ENCODE peak calls at places on chromosomes 16 and 17, in eight cellular contexts. W is fibroblast of lung; H is heart left ventricle; O is fibroblast of pulmonary artery; J is brain pericyte; N is AG08396; T is EL; B is stimulated activated CD4-positive, alpha-beta T cell treated with anti-CD3 and anti-CD28 coated beads, Interleukin-2, amount 100 ng/mL, for 48 hours. R is an unnamed sample.

GRCh38 chr17:51848451-51848850 is 310.1 kb downstream of the CA10 start:
- DNase-seq in O (no peak), N (no peak), H (no peak), T (peak; percentile 11), J (no peak), W (no peak), B (no peak), R (peak; percentile 75)

GRCh38 chr17:44956076-44956475 is 8.5 kb upstream of the KIF18B start:
- DNase-seq in O (no peak), H (no peak), B (no peak), N (no peak), W (no peak), T (no peak), J (no peak), R (no peak)

GRCh38 chr17:80984749-80985148 is 6.9 kb upstream of the CHMP6 start:
- DNase-seq in N (peak; percentile 97), W (peak; percentile 98), B (no peak), O (peak; percentile 93), T (peak; percentile 98), J (no peak), H (no peak), R (peak; percentile 55)

GRCh38 chr16:58187092-58187491 is 10.8 kb downstream of the CSNK2A2 start:
- DNase-seq in T (peak; percentile 8), H (no peak), B (no peak), W (no peak), J (no peak), O (peak; percentile 31), N (no peak), R (peak; percentile 79)

GRCh38 chr17:48954300-48954755 is 9.7 kb upstream of the SNF8 start:
- DNase-seq in O (peak; percentile 77), B (no peak), H (no peak), T (peak; percentile 57), N (no peak), J (no peak), W (peak; percentile 46), R (no peak)

GRCh38 chr17:3835410-3836229 is 10.4 kb downstream of the NCBP3 start:
- DNase-seq in T (peak; percentile 54), H (peak; percentile 50), W (no peak), J (no peak), O (no peak), N (no peak), B (no peak), R (peak; percentile 13)

GRCh38 chr16:13245713-13246377 is 344.4 kb downstream of the SHISA9 start:
- DNase-seq in T (no peak), W (no peak), O (no peak), H (no peak), N (no peak), J (no peak), B (no peak), R (no peak)

GRCh38 chr16:22694887-22695382 is 119.0 kb upstream of the HS3ST2 start:
- DNase-seq in W (peak; percentile 92), J (no peak), H (no peak), O (peak; percentile 54), N (peak; percentile 88), B (no peak), T (peak; percentile 88), R (no peak)

GRCh38 chr16:14527411-14528044 is 102.5 kb downstream of the PARN start:
- DNase-seq in T (no peak), O (peak; percentile 91), W (peak; percentile 56), H (no peak), B (no peak), N (no peak), J (no peak), R (peak; percentile 17)

GRCh38 chr17:75854111-75854748 is 905 bp downstream of the WBP2 start:
- DNase-seq in J (no peak), T (peak; percentile 84), H (no peak), B (no peak), W (peak; percentile 63), O (peak; percentile 66), N (peak; percentile 77), R (peak; percentile 87)

GRCh38 chr16:67339453-67339852 is 12.8 kb downstream of the LRRC36 start:
- DNase-seq in T (peak; percentile 11), J (no peak), H (no peak), O (peak; percentile 56), N (peak; percentile 11), B (no peak), W (peak; percentile 36), R (peak; percentile 15)

GRCh38 chr16:81385031-81385756 is 59.4 kb upstream of the CMIP start:
- DNase-seq in T (no peak), O (peak; percentile 35), N (no peak), W (no peak), H (no peak), B (no peak), J (no peak), R (no peak)

GRCh38 chr17:80986046-80986445 is 5.6 kb upstream of the CHMP6 start:
- DNase-seq in O (no peak), B (no peak), T (no peak), J (no peak), H (no peak), W (no peak), N (no peak), R (no peak)

GRCh38 chr17:47957591-47958490 is at the start of gene PRR15L:
- DNase-seq in J (no peak), O (no peak), H (no peak), B (no peak), N (no peak), W (no peak), T (no peak), R (peak; percentile 43)

GRCh38 chr17:36501963-36502362 is 15.5 kb downstream of the ZNHIT3 start:
- DNase-seq in H (no peak), N (no peak), O (no peak), J (no peak), T (no peak), B (no peak), W (no peak), R (no peak)

GRCh38 chr17:10666921-10667320 is 9.8 kb upstream of the MYH3 start:
- DNase-seq in T (no peak), H (no peak), W (no peak), B (no peak), J (no peak), O (no peak), N (no peak), R (no peak)

GRCh38 chr17:29155235-29155965 is 24.8 kb downstream of the MYO18A start:
- DNase-seq in T (peak; percentile 94), J (no peak), B (peak; percentile 45), O (peak; percentile 55), W (peak; percentile 64), H (no peak), N (peak; percentile 66), R (peak; percentile 80)

GRCh38 chr17:21535686-21536085 is 156.6 kb upstream of the KCNJ18 start:
- DNase-seq in O (no peak), H (no peak), B (no peak), N (no peak), J (no peak), T (no peak), W (no peak), R (no peak)

GRCh38 chr16:79264237-79265104 is 336.1 kb downstream of the MAF start:
- DNase-seq in H (no peak), W (no peak), J (no peak), T (no peak), N (no peak), O (no peak), B (no peak), R (no peak)

GRCh38 chr16:46948548-46949166 is 24.8 kb downstream of the DNAJA2 start:
- DNase-seq in B (no peak), N (no peak), H (no peak), J (no peak), W (no peak), T (no peak), O (no peak), R (no peak)

GRCh38 chr16:73671102-73671501 is 623.2 kb upstream of the ZFHX3 start:
- DNase-seq in O (no peak), W (no peak), B (no peak), N (no peak), H (no peak), J (no peak), T (no peak), R (no peak)

GRCh38 chr16:73050115-73051099 is 2.5 kb upstream of the ZFHX3 start:
- DNase-seq in N (no peak), W (no peak), H (no peak), T (no peak), B (no peak), O (no peak), J (no peak), R (no peak)

GRCh38 chr16:66622863-66623262 is 18.4 kb downstream of the CMTM3 start:
- DNase-seq in B (no peak), N (no peak), O (no peak), W (peak; percentile 31), T (no peak), H (no peak), J (no peak), R (no peak)

GRCh38 chr16:85002643-85003042 is 8.7 kb downstream of the ZDHHC7 start:
- DNase-seq in B (no peak), H (peak; percentile 49), T (no peak), J (no peak), O (no peak), W (no peak), N (no peak), R (no peak)

GRCh38 chr16:85123891-85124635 is 11.8 kb upstream of the CIBAR2 start:
- DNase-seq in J (no peak), T (peak; percentile 97), H (peak; percentile 77), B (no peak), N (peak; percentile 88), O (peak; percentile 85), W (peak; percentile 92), R (peak; percentile 32)

GRCh38 chr17:19482571-19482970 is 51.1 kb upstream of the SLC47A1 start:
- DNase-seq in W (peak; percentile 68), O (peak; percentile 40), H (no peak), T (peak; percentile 72), J (no peak), N (no peak), B (no peak), R (peak; percentile 16)

GRCh38 chr17:42667088-42667951 is 8.2 kb downstream of the TUBG2 start:
- DNase-seq in H (peak; percentile 28), T (peak; percentile 96), W (peak; percentile 81), O (peak; percentile 76), N (peak; percentile 91), J (no peak), B (no peak), R (peak; percentile 94)

GRCh38 chr17:7438050-7438614 is 1.2 kb upstream of the FGF11 start:
- DNase-seq in W (no peak), O (no peak), H (peak; percentile 83), N (no peak), J (no peak), B (peak; percentile 42), T (peak; percentile 44), R (peak; percentile 52)

GRCh38 chr17:80426671-80427326 is 11.8 kb downstream of the ENDOV start:
- DNase-seq in B (peak; percentile 87), O (peak; percentile 63), H (peak; percentile 71), W (peak; percentile 34), J (no peak), T (peak; percentile 60), N (peak; percentile 95), R (peak; percentile 68)

GRCh38 chr17:42312285-42313130 is 24.2 kb downstream of the STAT5A start:
- DNase-seq in H (peak; percentile 87), J (peak; percentile 50), O (peak; percentile 87), T (peak; percentile 88), W (peak; percentile 70), B (peak; percentile 73), N (peak; percentile 87), R (peak; percentile 81)

R was measured in kidney tubule cell.